ENCODE peak calls at places on chromosomes 7 and 10, in five cellular contexts. B is HepG2, N is Panc1, W is IMR-90, M is pancreas. A is an unnamed sample. For H3K4me1, the result is how much of the 10 kb centered on the place peaks cover.

GRCh38 chr10:62554632-62555199 is 180.5 kb downstream of the ZNF365 start:
- DNase-seq in N (no peak), M (no peak), W (peak), B (peak), A (no peak)

GRCh38 chr7:90788057-90788456 is 191.9 kb downstream of the CDK14 start:
- DNase-seq in N (no peak), M (no peak), B (no peak), W (peak), A (no peak)

GRCh38 chr10:43026039-43026973 is 50.6 kb upstream of the RET start:
- DNase-seq in M (no peak), W (no peak), B (no peak), N (no peak), A (no peak)

GRCh38 chr10:119541459-119542356 is 811 bp downstream of the RGS10 start:
- DNase-seq in B (no peak), M (no peak), W (no peak), N (no peak), A (peak)

GRCh38 chr10:7230956-7231355 is 179.9 kb downstream of the SFMBT2 start:
- DNase-seq in B (no peak), W (peak), N (no peak), M (no peak), A (no peak)

GRCh38 chr7:40749877-40750276 is 615.1 kb downstream of the SUGCT start:
- DNase-seq in B (no peak), W (peak), N (no peak), M (no peak), A (no peak)

GRCh38 chr10:110609592-110609991 is 34.5 kb upstream of the RBM20 start:
- DNase-seq in N (no peak), B (no peak), M (no peak), W (no peak), A (no peak)

GRCh38 chr7:35714862-35715261 is 19.9 kb upstream of the HERPUD2 start:
- DNase-seq in B (no peak), N (no peak), W (no peak), M (no peak), A (no peak)

GRCh38 chr7:47948096-47948790 is at the start of gene PKD1L1:
- DNase-seq in N (no peak), M (no peak), B (no peak), W (no peak), A (no peak)

GRCh38 chr10:113993489-113993932 is 50.2 kb upstream of the ADRB1 start:
- DNase-seq in B (no peak), N (no peak), M (no peak), W (no peak), A (no peak)

GRCh38 chr7:138992052-138992531 is 10.9 kb upstream of the KIAA1549 start:
- DNase-seq in W (peak), B (no peak), N (no peak), M (no peak), A (no peak)

GRCh38 chr10:28891058-28891713 is 213.9 kb downstream of the BAMBI start:
- DNase-seq in W (no peak), M (no peak), B (no peak), N (no peak), A (no peak)

GRCh38 chr10:128859738-128860386 is 607.2 kb upstream of the MGMT start:
- DNase-seq in N (peak), M (no peak), B (peak), W (no peak), A (no peak)

GRCh38 chr7:13179011-13179574 is 491.7 kb downstream of the ARL4A start:
- DNase-seq in B (peak), M (no peak), N (no peak), W (peak), A (no peak)

GRCh38 chr7:158051372-158051760 is 536.3 kb downstream of the PTPRN2 start:
- DNase-seq in B (no peak), N (no peak), M (no peak), W (no peak), A (no peak)

GRCh38 chr10:70063418-70064098 is 10.9 kb downstream of the MACROH2A2 start:
- DNase-seq in N (no peak), B (no peak), W (no peak), M (no peak), A (no peak)

GRCh38 chr10:119466655-119467054 is 75.9 kb downstream of the RGS10 start:
- DNase-seq in B (no peak), M (no peak), N (no peak), W (no peak), A (no peak)

GRCh38 chr7:75931676-75932075 is 16.7 kb downstream of the POR start:
- DNase-seq in N (no peak), W (no peak), B (no peak), M (no peak), A (no peak)

GRCh38 chr10:107546239-107546638 is 381.7 kb upstream of the SORCS1 start:
- DNase-seq in W (peak), N (no peak), M (no peak), B (no peak), A (no peak)

GRCh38 chr10:104938031-104938430 is 296.9 kb downstream of the SORCS3 start:
- DNase-seq in B (no peak), N (no peak), M (no peak), W (no peak), A (no peak)

GRCh38 chr10:126425473-126426065 is 37.3 kb upstream of the ADAM12 start:
- DNase-seq in M (no peak), N (no peak), W (no peak), B (no peak), A (no peak)

GRCh38 chr7:45031829-45032228 is 31.8 kb downstream of the CCM2 start:
- DNase-seq in N (no peak), B (peak), M (no peak), W (no peak), A (no peak)

GRCh38 chr7:43463401-43463980 is 119.4 kb upstream of the STK17A start:
- DNase-seq in N (no peak), W (no peak), M (no peak), B (no peak), A (no peak)

GRCh38 chr7:98294798-98295382 is 13.4 kb downstream of the BRI3 start:
- DNase-seq in N (no peak), W (peak), M (peak), B (peak), A (peak)

GRCh38 chr7:19772323-19772722 is 1.1 kb downstream of the TMEM196 start:
- DNase-seq in B (no peak), M (no peak), N (no peak), W (no peak), A (no peak)

GRCh38 chr7:131933890-131934289 is 377.5 kb upstream of the PODXL start:
- DNase-seq in N (no peak), B (no peak), W (no peak), M (no peak), A (no peak)

GRCh38 chr10:114879541-114880158 is 58.1 kb downstream of the FHIP2A start:
- DNase-seq in B (peak), M (no peak), N (no peak), W (peak), A (no peak)

GRCh38 chr10:110733256-110733952 is 89.3 kb downstream of the RBM20 start:
- DNase-seq in W (no peak), N (no peak), B (no peak), M (no peak), A (no peak)

GRCh38 chr10:88992945-88993537 is 2.4 kb downstream of the FAS start:
- DNase-seq in N (no peak), W (peak), M (no peak), B (no peak), A (no peak)

GRCh38 chr7:20744913-20745587 is 41.6 kb downstream of the SP8 start:
- DNase-seq in W (no peak), B (no peak), M (no peak), N (no peak), A (no peak)

GRCh38 chr10:91668935-91669334 is 36.1 kb upstream of the PPP1R3C start:
- DNase-seq in N (no peak), B (no peak), W (no peak), M (no peak), A (no peak)

GRCh38 chr7:85184599-85185354 is 2.1 kb downstream of the SEMA3D start:
- DNase-seq in W (peak), M (no peak), N (no peak), B (no peak), A (peak)

GRCh38 chr7:100493476-100494264 is 9.9 kb downstream of the NYAP1 start:
- DNase-seq in W (no peak), M (peak), B (peak), N (no peak), A (peak)

GRCh38 chr7:1357601-1358271 is 101.5 kb downstream of the MICALL2 start:
- DNase-seq in N (no peak), B (no peak), M (no peak), W (no peak), A (no peak)

GRCh38 chr7:131284702-131285419 is 42.8 kb upstream of the MKLN1 start:
- DNase-seq in N (no peak), B (no peak), W (no peak), M (no peak), A (peak)

GRCh38 chr7:36165059-36165458 is 12.0 kb downstream of the EEPD1 start:
- DNase-seq in M (no peak), B (peak), N (no peak), W (peak), A (no peak)

GRCh38 chr7:16961650-16962049 is 79.9 kb upstream of the AGR3 start:
- DNase-seq in M (no peak), N (no peak), W (peak), B (no peak), A (no peak)

GRCh38 chr10:19918800-19919199 is 102.6 kb downstream of the PLXDC2 start:
- DNase-seq in W (peak), M (no peak), N (no peak), B (peak), A (no peak)

GRCh38 chr7:98681496-98681895 is 64.4 kb downstream of the NPTX2 start:
- DNase-seq in N (no peak), M (no peak), W (no peak), B (no peak), A (no peak)

DNA sequence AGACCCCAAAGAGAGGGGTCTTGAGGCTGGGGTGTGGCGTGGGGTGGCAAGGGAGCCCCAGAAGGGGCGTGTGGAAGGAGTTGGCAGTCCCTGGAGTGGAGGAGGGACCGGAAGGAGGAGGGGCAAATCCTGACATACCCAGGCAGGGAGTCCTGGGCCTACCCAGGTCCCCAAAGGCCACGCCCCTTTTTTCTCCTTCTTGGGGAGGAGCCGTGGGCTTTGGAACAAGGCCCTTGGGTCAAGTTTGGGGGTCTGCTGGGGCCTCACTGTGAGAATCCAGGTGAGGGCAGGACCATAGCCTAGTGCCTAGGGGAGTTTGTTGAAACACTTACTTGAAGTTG is 1.2 kb upstream of the SMARCD3 start:
- DNase-seq in M (peak), W (peak), N (no peak), B (no peak), A (peak)
- H3K4me1 ChIP-seq in M (under half), W (under half), N (half or more), B (half or more), A (under half)

DNA sequence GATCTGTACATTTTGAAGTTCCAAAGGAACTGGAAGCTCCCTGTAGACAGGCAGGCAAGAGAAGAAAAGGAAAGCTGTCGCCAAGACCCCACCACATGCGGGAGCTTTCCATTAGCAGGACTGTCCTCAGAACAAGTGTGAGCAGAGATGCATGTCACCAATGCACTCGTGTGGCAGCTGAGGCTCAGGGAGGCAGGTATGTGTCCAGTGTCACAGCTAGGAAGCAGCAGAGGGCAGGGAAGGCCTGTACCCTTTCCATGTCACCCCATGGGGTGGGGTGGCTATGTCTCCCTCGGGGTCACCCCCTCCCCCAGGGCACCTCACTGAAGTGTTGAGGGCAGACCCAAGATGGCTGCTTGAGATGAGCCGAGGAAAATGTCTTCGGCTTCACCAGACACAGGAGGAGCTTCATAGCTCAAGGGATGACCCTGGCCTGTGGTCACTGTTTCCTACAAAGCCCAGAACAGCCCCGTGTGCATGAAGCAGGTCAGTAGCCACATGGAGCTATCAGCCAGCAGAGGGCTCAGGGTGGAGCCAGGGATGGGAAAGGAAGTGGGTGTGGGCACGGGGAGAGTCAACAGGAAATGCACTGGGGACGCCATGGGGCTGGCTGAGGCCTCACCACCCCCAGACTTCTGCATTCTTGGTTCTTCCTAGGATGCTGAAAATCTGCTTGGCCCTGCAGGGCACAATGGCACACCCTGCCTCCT is 96.6 kb downstream of the FAM53B start:
- DNase-seq in B (peak), W (peak), M (no peak), N (no peak), A (peak)
- H3K4me1 ChIP-seq in B (under half), W (under half), M (under half), N (under half), A (under half)

DNA sequence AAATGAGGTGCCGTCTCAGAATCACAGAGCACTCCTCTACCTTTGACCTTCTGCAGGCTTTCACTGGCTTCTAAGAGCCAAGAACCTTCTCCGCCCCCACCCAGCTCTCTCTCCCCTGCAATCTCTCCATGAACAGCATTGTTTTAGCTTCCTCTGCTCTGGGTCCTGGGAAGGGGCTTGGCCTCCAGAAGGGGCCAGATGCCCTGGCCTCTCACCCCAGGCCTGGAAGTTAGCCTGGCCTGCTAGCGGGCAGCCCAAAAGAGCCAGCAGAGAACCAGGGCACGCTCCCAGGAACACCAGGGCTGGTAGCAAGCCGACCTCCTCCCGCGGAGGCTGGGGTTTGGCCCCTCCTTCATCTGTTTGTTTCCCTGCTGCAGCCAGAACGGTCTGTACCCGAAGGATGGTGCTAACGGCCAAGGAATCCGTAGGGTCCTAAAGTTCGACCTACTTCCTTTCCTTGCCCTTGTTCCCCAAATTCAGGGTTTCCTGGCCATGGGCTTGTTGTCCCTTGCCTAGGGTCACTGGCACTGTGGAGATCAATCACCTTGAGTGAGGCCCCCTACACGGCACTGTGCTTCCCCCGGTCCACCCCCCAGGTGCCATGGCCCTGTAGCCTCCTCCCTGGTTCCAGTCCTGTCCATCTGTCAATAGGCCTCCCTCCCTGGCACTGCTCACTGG is 18.7 kb upstream of the DDIT4 start:
- DNase-seq in B (no peak), M (peak), N (no peak), W (peak), A (peak)
- H3K4me1 ChIP-seq in B (half or more), M (under half), N (under half), W (under half), A (under half)

GRCh38 chr7:121544199-121544598 is 148.1 kb upstream of the FAM3C start:
- DNase-seq in M (no peak), B (no peak), N (no peak), W (no peak), A (no peak)
- H3K4me1 ChIP-seq in M (under half), B (under half), N (under half), W (under half), A (under half)

GRCh38 chr7:69599879-69600764 is 1.8 kb downstream of the AUTS2 start:
- DNase-seq in M (peak), W (no peak), B (no peak), N (no peak), A (no peak)
- H3K4me1 ChIP-seq in M (under half), W (under half), B (under half), N (under half), A (under half)

DNA sequence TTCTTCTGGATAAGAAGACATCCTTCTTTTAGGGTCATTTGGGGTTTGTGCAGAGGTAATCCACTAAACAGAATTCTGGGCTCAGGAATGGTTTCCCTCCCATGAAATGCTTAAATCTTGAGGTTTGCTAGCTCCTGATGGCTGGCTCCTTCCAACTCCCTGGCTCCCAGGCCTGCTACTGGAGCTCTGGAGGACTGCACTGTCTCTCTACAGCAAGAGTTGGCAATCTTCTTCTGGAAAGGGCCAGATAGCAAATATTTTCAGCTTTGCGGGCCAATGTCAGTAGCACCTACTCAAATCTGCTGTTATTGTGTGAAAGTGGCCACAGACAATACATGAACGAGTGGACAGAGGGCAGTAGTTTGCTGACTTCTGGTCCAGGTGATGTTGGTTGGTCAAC is 174.2 kb upstream of the CTBP2 start:
- DNase-seq in M (no peak), N (no peak), W (no peak), B (no peak), A (no peak)
- H3K4me1 ChIP-seq in M (under half), N (under half), W (under half), B (under half), A (under half)

GRCh38 chr10:102119417-102120141 is 589 bp downstream of the LDB1 start:
- DNase-seq in W (peak), B (no peak), M (peak), N (no peak), A (peak)

GRCh38 chr10:102118867-102119266 is 1.3 kb downstream of the LDB1 start:
- DNase-seq in N (no peak), M (no peak), B (no peak), W (peak), A (peak)

GRCh38 chr10:102115775-102116174 is 4.4 kb downstream of the LDB1 start:
- DNase-seq in M (no peak), B (no peak), N (no peak), W (peak), A (no peak)

GRCh38 chr10:102114861-102115618 is 5.1 kb downstream of the LDB1 start:
- DNase-seq in M (peak), B (peak), N (no peak), W (peak), A (peak)

DNA sequence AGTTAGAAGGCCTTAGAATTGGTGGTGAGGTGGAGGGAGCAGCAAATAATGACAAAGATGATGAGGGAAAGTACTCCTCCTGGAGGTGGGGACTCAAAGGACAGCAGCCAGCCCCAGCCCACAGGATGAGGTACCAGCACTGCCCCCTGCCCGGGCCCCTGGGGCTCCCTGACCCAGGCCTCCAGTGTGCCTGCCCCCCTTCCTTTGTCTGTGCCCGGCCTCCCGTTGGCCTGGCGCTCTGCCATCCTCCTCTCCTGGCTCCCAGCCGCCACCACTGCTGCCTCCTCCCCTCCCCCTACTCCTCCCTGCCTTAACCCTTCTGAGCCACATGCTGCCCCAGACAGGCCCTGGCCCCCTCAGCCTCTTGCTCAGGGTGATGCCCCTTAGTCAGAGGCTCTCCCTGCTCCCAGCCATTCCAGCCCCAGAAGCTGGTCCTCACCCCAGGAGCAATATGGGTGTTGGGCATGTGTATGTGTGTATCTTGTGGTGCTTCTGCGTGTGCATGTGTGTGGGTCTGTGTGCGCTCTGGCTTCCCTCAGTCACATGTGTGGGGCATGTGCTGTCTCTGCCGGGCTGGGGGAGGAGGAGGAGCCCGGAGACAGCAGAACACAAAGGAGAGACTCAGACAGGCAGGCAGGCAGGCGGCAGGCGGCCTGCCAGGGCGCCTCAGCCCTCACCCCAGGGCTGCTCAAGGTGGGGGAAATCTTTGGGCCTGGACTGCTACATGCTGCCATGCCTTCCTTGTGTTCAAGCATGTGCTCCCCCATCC is 2.6 kb downstream of the LDB1 start:
- DNase-seq in B (peak), M (peak), W (peak), N (no peak), A (peak)
- H3K4me1 ChIP-seq in B (half or more), M (half or more), W (under half), N (half or more), A (under half)